ENCODE peak calls at places on chromosomes 13 and 19, in four cellular contexts. One of them, this sample, is unnamed.

GRCh38 chr13:33138441-33138840 is 122.2 kb downstream of the KL start:
- DNase-seq in OCI-LY7: no peak
- DNase-seq in neural progenitor cell: no peak
- DNase-seq in HepG2: no peak
- DNase-seq in this sample: no peak

GRCh38 chr19:14433454-14434156 is 499 bp downstream of the PKN1 start:
- DNase-seq in OCI-LY7: peak; percentile 59
- DNase-seq in neural progenitor cell: peak; percentile 48
- DNase-seq in HepG2: no peak
- DNase-seq in this sample: peak; percentile 61

GRCh38 chr19:6801397-6802086 is 29.0 kb downstream of the VAV1 start:
- DNase-seq in OCI-LY7: peak; percentile 97
- DNase-seq in neural progenitor cell: no peak
- DNase-seq in HepG2: no peak
- DNase-seq in this sample: peak; percentile 57

GRCh38 chr13:101773062-101773461 is 320.6 kb downstream of the ITGBL1 start:
- DNase-seq in OCI-LY7: no peak
- DNase-seq in neural progenitor cell: no peak
- DNase-seq in HepG2: no peak
- DNase-seq in this sample: no peak

GRCh38 chr19:377801-378581 is 31.0 kb downstream of the C2CD4C start:
- DNase-seq in OCI-LY7: no peak
- DNase-seq in neural progenitor cell: no peak
- DNase-seq in HepG2: no peak
- DNase-seq in this sample: no peak

GRCh38 chr19:48588670-48589399 is 17.7 kb upstream of the SPACA4 start:
- DNase-seq in OCI-LY7: peak; percentile 87
- DNase-seq in neural progenitor cell: peak; percentile 95
- DNase-seq in HepG2: peak; percentile 59
- DNase-seq in this sample: peak; percentile 87

GRCh38 chr19:43755256-43755801 is 567 bp upstream of the SMG9 start:
- DNase-seq in OCI-LY7: peak; percentile 89
- DNase-seq in neural progenitor cell: peak; percentile 77
- DNase-seq in HepG2: no peak
- DNase-seq in this sample: peak; percentile 77

GRCh38 chr13:51222510-51223283 is 499 bp downstream of the FAM124A start:
- DNase-seq in OCI-LY7: no peak
- DNase-seq in neural progenitor cell: peak; percentile 69
- DNase-seq in HepG2: no peak
- DNase-seq in this sample: peak; percentile 1

GRCh38 chr19:3784607-3785463 is 1.3 kb downstream of the MATK start:
- DNase-seq in OCI-LY7: no peak
- DNase-seq in neural progenitor cell: peak; percentile 2
- DNase-seq in HepG2: no peak
- DNase-seq in this sample: no peak

GRCh38 chr13:94708031-94708571 is 4.2 kb downstream of the SOX21 start:
- DNase-seq in OCI-LY7: no peak
- DNase-seq in neural progenitor cell: peak; percentile 95
- DNase-seq in HepG2: no peak
- DNase-seq in this sample: no peak

GRCh38 chr13:51844862-51845573 is at the start of gene TMEM272:
- DNase-seq in OCI-LY7: peak; percentile 41
- DNase-seq in neural progenitor cell: peak; percentile 70
- DNase-seq in HepG2: peak; percentile 43
- DNase-seq in this sample: peak; percentile 74

GRCh38 chr13:75173457-75174356 is 308.3 kb downstream of the TBC1D4 start:
- DNase-seq in OCI-LY7: no peak
- DNase-seq in neural progenitor cell: no peak
- DNase-seq in HepG2: peak; percentile 35
- DNase-seq in this sample: no peak

GRCh38 chr19:9487016-9487415 is 11.4 kb downstream of the ZNF560 start:
- DNase-seq in OCI-LY7: peak; percentile 2
- DNase-seq in neural progenitor cell: no peak
- DNase-seq in HepG2: no peak
- DNase-seq in this sample: no peak

GRCh38 chr13:112510987-112511715 is 76.8 kb downstream of the TUBGCP3 start:
- DNase-seq in OCI-LY7: no peak
- DNase-seq in neural progenitor cell: no peak
- DNase-seq in HepG2: no peak
- DNase-seq in this sample: no peak

GRCh38 chr19:1161716-1162115 is 12.4 kb downstream of the SBNO2 start:
- DNase-seq in OCI-LY7: no peak
- DNase-seq in neural progenitor cell: no peak
- DNase-seq in HepG2: no peak
- DNase-seq in this sample: peak; percentile 29

GRCh38 chr13:19622189-19622588 is 11.3 kb upstream of the MPHOSPH8 start:
- DNase-seq in OCI-LY7: no peak
- DNase-seq in neural progenitor cell: no peak
- DNase-seq in HepG2: no peak
- DNase-seq in this sample: no peak

GRCh38 chr19:9883231-9883758 is 48.2 kb downstream of the PIN1 start:
- DNase-seq in OCI-LY7: no peak
- DNase-seq in neural progenitor cell: peak; percentile 89
- DNase-seq in HepG2: no peak
- DNase-seq in this sample: no peak

GRCh38 chr13:112812306-112813034 is 122.6 kb downstream of the ATP11A start:
- DNase-seq in OCI-LY7: no peak
- DNase-seq in neural progenitor cell: no peak
- DNase-seq in HepG2: no peak
- DNase-seq in this sample: no peak

GRCh38 chr19:6802336-6803035 is 30.0 kb downstream of the VAV1 start:
- DNase-seq in OCI-LY7: peak; percentile 96
- DNase-seq in neural progenitor cell: peak; percentile 7
- DNase-seq in HepG2: no peak
- DNase-seq in this sample: peak; percentile 25

GRCh38 chr13:112450118-112450517 is 74.0 kb downstream of the SPACA7 start:
- DNase-seq in OCI-LY7: no peak
- DNase-seq in neural progenitor cell: no peak
- DNase-seq in HepG2: no peak
- DNase-seq in this sample: no peak

GRCh38 chr13:85665286-85665685 is 133.9 kb downstream of the SLITRK6 start:
- DNase-seq in OCI-LY7: no peak
- DNase-seq in neural progenitor cell: no peak
- DNase-seq in HepG2: no peak
- DNase-seq in this sample: no peak

GRCh38 chr13:108302279-108302678 is 32.8 kb downstream of the TNFSF13B start:
- DNase-seq in OCI-LY7: no peak
- DNase-seq in neural progenitor cell: no peak
- DNase-seq in HepG2: no peak
- DNase-seq in this sample: no peak

GRCh38 chr19:3969435-3970312 is 1.2 kb downstream of the DAPK3 start:
- DNase-seq in OCI-LY7: no peak
- DNase-seq in neural progenitor cell: peak; percentile 54
- DNase-seq in HepG2: peak; percentile 54
- DNase-seq in this sample: peak; percentile 19

GRCh38 chr13:33639158-33639557 is 178.8 kb upstream of the RFC3 start:
- DNase-seq in OCI-LY7: no peak
- DNase-seq in neural progenitor cell: no peak
- DNase-seq in HepG2: peak; percentile 66
- DNase-seq in this sample: peak; percentile 52

GRCh38 chr13:25249001-25249543 is 38.2 kb downstream of the MTMR6 start:
- DNase-seq in OCI-LY7: peak; percentile 49
- DNase-seq in neural progenitor cell: peak; percentile 53
- DNase-seq in HepG2: peak; percentile 19
- DNase-seq in this sample: peak; percentile 4

GRCh38 chr13:90302113-90302512 is 1045.4 kb upstream of the MIR17HG start:
- DNase-seq in OCI-LY7: no peak
- DNase-seq in neural progenitor cell: no peak
- DNase-seq in HepG2: no peak
- DNase-seq in this sample: no peak

GRCh38 chr19:10503002-10503789 is at the start of gene KEAP1:
- DNase-seq in OCI-LY7: peak; percentile 59
- DNase-seq in neural progenitor cell: peak; percentile 63
- DNase-seq in HepG2: peak; percentile 18
- DNase-seq in this sample: peak; percentile 34

GRCh38 chr19:11196406-11197287 is 698 bp downstream of the KANK2 start:
- DNase-seq in OCI-LY7: peak; percentile 53
- DNase-seq in neural progenitor cell: peak; percentile 57
- DNase-seq in HepG2: no peak
- DNase-seq in this sample: peak; percentile 9

GRCh38 chr13:31204592-31204991 is 4.8 kb downstream of the B3GLCT start:
- DNase-seq in OCI-LY7: no peak
- DNase-seq in neural progenitor cell: no peak
- DNase-seq in HepG2: peak; percentile 34
- DNase-seq in this sample: peak; percentile 17

GRCh38 chr13:45200701-45201230 is at the start of gene KCTD4:
- DNase-seq in OCI-LY7: no peak
- DNase-seq in neural progenitor cell: no peak
- DNase-seq in HepG2: no peak
- DNase-seq in this sample: no peak

GRCh38 chr13:110944121-110944967 is 29.5 kb upstream of the ANKRD10 start:
- DNase-seq in OCI-LY7: peak; percentile 16
- DNase-seq in neural progenitor cell: peak; percentile 72
- DNase-seq in HepG2: peak; percentile 52
- DNase-seq in this sample: peak; percentile 65

GRCh38 chr13:51542358-51542972 is 41.8 kb upstream of the WDFY2 start:
- DNase-seq in OCI-LY7: no peak
- DNase-seq in neural progenitor cell: peak; percentile 51
- DNase-seq in HepG2: no peak
- DNase-seq in this sample: no peak

GRCh38 chr19:2431318-2432055 is 4.1 kb upstream of the TIMM13 start:
- DNase-seq in OCI-LY7: no peak
- DNase-seq in neural progenitor cell: no peak
- DNase-seq in HepG2: no peak
- DNase-seq in this sample: no peak

GRCh38 chr19:50646074-50646807 is 3.0 kb upstream of the C19orf81 start:
- DNase-seq in OCI-LY7: no peak
- DNase-seq in neural progenitor cell: no peak
- DNase-seq in HepG2: no peak
- DNase-seq in this sample: no peak

GRCh38 chr19:7861619-7862412 is 12.4 kb downstream of the PRR36 start:
- DNase-seq in OCI-LY7: no peak
- DNase-seq in neural progenitor cell: peak; percentile 64
- DNase-seq in HepG2: no peak
- DNase-seq in this sample: no peak

GRCh38 chr13:52862358-52863206 is 14.1 kb upstream of the PCDH8 start:
- DNase-seq in OCI-LY7: peak; percentile 19
- DNase-seq in neural progenitor cell: peak; percentile 64
- DNase-seq in HepG2: peak; percentile 5
- DNase-seq in this sample: peak; percentile 26

GRCh38 chr13:39023316-39023715 is 14.6 kb downstream of the PROSER1 start:
- DNase-seq in OCI-LY7: no peak
- DNase-seq in neural progenitor cell: no peak
- DNase-seq in HepG2: no peak
- DNase-seq in this sample: no peak

GRCh38 chr13:20174656-20175405 is 14.0 kb upstream of the GJA3 start:
- DNase-seq in OCI-LY7: no peak
- DNase-seq in neural progenitor cell: no peak
- DNase-seq in HepG2: peak; percentile 26
- DNase-seq in this sample: peak; percentile 90

DNA sequence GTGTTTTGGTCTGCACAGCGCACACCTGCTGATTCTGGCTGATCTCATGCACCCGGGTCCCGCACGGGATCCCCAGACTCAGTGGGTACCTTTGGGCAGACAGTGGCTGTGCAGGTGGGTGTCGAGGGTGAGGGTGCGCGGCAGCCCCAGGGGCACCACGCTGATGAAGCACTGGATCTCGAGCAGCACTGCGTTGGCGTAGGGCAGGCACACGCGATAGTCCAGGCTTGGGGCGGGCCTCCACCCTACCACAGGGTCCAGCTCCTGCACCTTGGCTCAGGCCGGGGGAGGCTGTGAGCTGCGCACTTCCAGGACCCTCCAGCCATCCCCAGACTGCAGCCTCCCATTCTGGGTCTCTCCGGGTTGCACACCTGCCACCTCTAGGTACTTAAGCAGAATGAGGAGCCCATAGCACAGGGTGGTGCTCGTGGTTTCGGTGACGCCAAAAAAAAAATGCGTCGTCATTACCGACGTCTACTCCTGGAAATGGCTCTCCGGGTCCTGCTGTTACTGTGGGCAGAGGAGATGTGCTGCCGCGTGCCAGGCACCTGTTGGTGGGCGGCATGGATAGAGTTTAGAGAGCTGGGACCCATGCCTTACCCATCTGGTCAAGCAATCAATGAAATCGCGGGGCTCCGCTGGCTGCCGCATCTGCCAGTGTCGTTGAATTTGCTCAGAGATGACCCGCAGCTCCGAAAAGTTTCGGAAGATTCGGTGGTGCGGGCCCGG is 10.5 kb downstream of the EGLN2 start:
- DNase-seq in OCI-LY7: no peak
- DNase-seq in neural progenitor cell: no peak
- DNase-seq in HepG2: no peak
- DNase-seq in this sample: no peak
- H3K27ac ChIP-seq in OCI-LY7: no peak overlapping the region
- H3K27ac ChIP-seq in neural progenitor cell: no peak overlapping the region
- H3K27ac ChIP-seq in HepG2: no peak overlapping the region
- H3K27ac ChIP-seq in this sample: no peak overlapping the region

DNA sequence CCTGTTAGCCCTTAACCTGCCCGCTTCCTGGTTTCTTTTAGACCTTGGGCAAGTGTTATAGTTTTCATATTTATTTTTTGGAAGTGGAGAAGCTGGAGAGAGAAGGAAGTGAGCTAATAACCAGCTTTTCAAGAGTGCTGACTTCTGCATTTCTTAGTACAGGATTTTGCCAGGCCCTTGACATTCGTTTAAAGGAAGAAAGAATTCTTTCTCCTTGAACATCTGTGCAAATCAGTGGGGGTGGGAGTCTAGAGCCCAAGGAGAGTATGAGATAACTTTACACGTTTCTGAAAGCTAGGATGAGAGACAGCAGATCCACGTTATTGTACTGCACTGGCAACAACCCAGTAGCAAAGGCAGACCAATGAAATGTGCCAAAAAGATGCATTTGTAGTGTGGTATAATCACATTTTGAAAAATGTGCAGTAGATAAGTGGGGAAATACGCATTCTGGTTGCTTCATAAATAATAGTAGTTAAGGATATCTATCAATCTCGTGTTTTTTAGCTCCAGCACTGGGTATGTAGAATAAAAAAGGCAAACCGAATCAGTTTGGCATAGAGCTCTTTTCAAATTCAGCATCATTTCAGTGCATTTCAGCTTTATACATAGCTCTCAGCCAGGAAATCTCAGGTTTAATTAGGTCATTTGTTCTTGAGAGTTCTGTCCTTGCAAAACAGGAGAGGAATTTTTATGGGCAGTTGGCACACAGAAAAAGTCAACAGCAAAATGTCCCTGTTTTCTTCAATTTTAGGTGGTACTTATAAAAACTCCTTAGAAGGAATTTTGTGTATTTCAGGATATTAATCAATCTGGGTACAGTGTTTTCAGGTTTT is 4.3 kb downstream of the RNF113B start:
- DNase-seq in OCI-LY7: no peak
- DNase-seq in neural progenitor cell: no peak
- DNase-seq in HepG2: no peak
- DNase-seq in this sample: no peak
- H3K4me3 ChIP-seq in OCI-LY7: no peak overlapping the region
- H3K4me3 ChIP-seq in neural progenitor cell: no peak overlapping the region
- H3K4me3 ChIP-seq in HepG2: no peak overlapping the region
- H3K4me3 ChIP-seq in this sample: no peak overlapping the region

GRCh38 chr19:5074418-5074817 is 105.5 kb downstream of the KDM4B start:
- DNase-seq in OCI-LY7: no peak
- DNase-seq in neural progenitor cell: no peak
- DNase-seq in HepG2: no peak
- DNase-seq in this sample: no peak
- H3K27ac ChIP-seq in OCI-LY7: no peak overlapping the region
- H3K27ac ChIP-seq in neural progenitor cell: no peak overlapping the region
- H3K27ac ChIP-seq in HepG2: no peak overlapping the region
- H3K27ac ChIP-seq in this sample: no peak overlapping the region

GRCh38 chr13:49539313-49539712 is 43.6 kb downstream of the PHF11 start:
- DNase-seq in OCI-LY7: peak; percentile 42
- DNase-seq in neural progenitor cell: no peak
- DNase-seq in HepG2: no peak
- DNase-seq in this sample: no peak
- H3K4me3 ChIP-seq in OCI-LY7: peak overlapping the region; percentile 61
- H3K4me3 ChIP-seq in neural progenitor cell: no peak overlapping the region
- H3K4me3 ChIP-seq in HepG2: no peak overlapping the region
- H3K4me3 ChIP-seq in this sample: no peak overlapping the region

This sample was measured in small intestine.